ENCODE peak calls at places on chromosomes 6 and 20, in four cellular contexts. W, O, D and S are unnamed samples.

GRCh38 chr6:47057830-47058540 is 15.9 kb upstream of the ADGRF1 start:
- DNase-seq in O (no peak), D (no peak), W (peak; percentile 12), S (peak; percentile 49)

GRCh38 chr6:150195996-150196417 is 53.2 kb downstream of the PPP1R14C start:
- DNase-seq in D (no peak), O (no peak), W (no peak), S (no peak)

GRCh38 chr6:36793296-36793912 is 45.8 kb downstream of the CPNE5 start:
- DNase-seq in O (no peak), D (no peak), W (no peak), S (no peak)

GRCh38 chr6:29723666-29724588 is 693 bp downstream of the HLA-F start:
- DNase-seq in D (no peak), W (no peak), O (peak; percentile 75), S (peak; percentile 18)

GRCh38 chr6:146301760-146302159 is 241.9 kb upstream of the RAB32 start:
- DNase-seq in O (no peak), W (no peak), D (no peak), S (no peak)

GRCh38 chr6:39593644-39594043 is 131.6 kb downstream of the KIF6 start:
- DNase-seq in D (no peak), W (no peak), O (no peak), S (no peak)

GRCh38 chr6:91094806-91095475 is 508.1 kb upstream of the MAP3K7 start:
- DNase-seq in W (no peak), O (no peak), D (no peak), S (no peak)

GRCh38 chr6:136077834-136078576 is 172.1 kb downstream of the MTFR2 start:
- DNase-seq in W (peak; percentile 98), O (no peak), D (no peak), S (peak; percentile 95)

GRCh38 chr6:124356276-124356810 is 552.7 kb downstream of the NKAIN2 start:
- DNase-seq in D (no peak), W (no peak), O (no peak), S (no peak)

GRCh38 chr6:14848019-14848418 is 397.9 kb upstream of the JARID2 start:
- DNase-seq in O (no peak), W (no peak), D (no peak), S (no peak)

GRCh38 chr20:12715371-12715770 is 293.4 kb upstream of the SPTLC3 start:
- DNase-seq in D (no peak), W (no peak), O (no peak), S (no peak)

GRCh38 chr6:105087571-105088211 is 92.1 kb downstream of the POPDC3 start:
- DNase-seq in O (peak; percentile 2), D (peak; percentile 33), W (peak; percentile 38), S (peak; percentile 62)

GRCh38 chr6:107822154-107823046 is 1.7 kb downstream of the SCML4 start:
- DNase-seq in W (no peak), D (no peak), O (peak; percentile 48), S (peak; percentile 10)

GRCh38 chr20:16647875-16648597 is 74.8 kb upstream of the KIF16B start:
- DNase-seq in D (no peak), O (no peak), W (no peak), S (no peak)

GRCh38 chr20:45444050-45444449 is 25.5 kb upstream of the WFDC2 start:
- DNase-seq in W (no peak), O (no peak), D (no peak), S (no peak)

GRCh38 chr6:33967266-33967767 is 163.5 kb upstream of the MLN start:
- DNase-seq in D (no peak), O (no peak), W (no peak), S (no peak)

GRCh38 chr20:57934007-57934805 is 224.4 kb upstream of the PMEPA1 start:
- DNase-seq in O (no peak), W (no peak), D (peak; percentile 45), S (no peak)

GRCh38 chr6:85660181-85660611 is 17.5 kb upstream of the SYNCRIP start:
- DNase-seq in D (no peak), O (no peak), W (peak; percentile 97), S (peak; percentile 98)

GRCh38 chr6:19608546-19608945 is 228.6 kb upstream of the ID4 start:
- DNase-seq in D (no peak), W (no peak), O (no peak), S (no peak)